ENCODE peak calls at places on chromosomes 7 and 10, in eight cellular contexts. S is left ventricle myocardium inferior; H is transverse colon; J is uterus; F is HCT116; C is CD8-positive, alpha-beta T cell; N is stomach; X is heart right ventricle. I is an unnamed sample.

GRCh38 chr10:59942556-59942955 is 36.2 kb upstream of the CCDC6 start:
- DNase-seq in S (no peak), J (no peak), N (no peak), H (no peak), X (no peak), C (no peak), F (no peak), I (no peak)

GRCh38 chr10:88059176-88059575 is 195.8 kb downstream of the PTEN start:
- DNase-seq in F (no peak), C (no peak), J (no peak), X (no peak), N (no peak), S (no peak), H (no peak), I (no peak)

GRCh38 chr10:55746002-55746401 is 615.1 kb downstream of the ZWINT start:
- DNase-seq in N (no peak), H (no peak), X (no peak), S (no peak), J (no peak), C (no peak), F (no peak), I (no peak)

GRCh38 chr7:26083113-26083512 is 68.9 kb upstream of the NFE2L3 start:
- DNase-seq in S (no peak), N (no peak), J (no peak), H (no peak), X (no peak), F (no peak), C (no peak), I (no peak)

GRCh38 chr7:151199196-151199874 is 11.0 kb downstream of the H2BK1 start:
- DNase-seq in J (no peak), X (no peak), C (no peak), N (no peak), F (no peak), S (no peak), H (no peak), I (no peak)

GRCh38 chr10:80407836-80408197 is 534 bp upstream of the PRXL2A start:
- DNase-seq in C (no peak), F (peak; percentile 37), H (peak; percentile 48), J (no peak), X (no peak), N (no peak), S (no peak), I (no peak)

GRCh38 chr7:48183370-48183743 is 12.1 kb downstream of the ABCA13 start:
- DNase-seq in J (no peak), C (no peak), F (no peak), N (no peak), H (no peak), X (no peak), S (no peak), I (no peak)

GRCh38 chr7:100963386-100963785 is 6.0 kb upstream of the MUC12 start:
- DNase-seq in S (no peak), N (no peak), F (no peak), H (no peak), X (no peak), J (no peak), C (no peak), I (no peak)

GRCh38 chr7:13827716-13828115 is 161.8 kb downstream of the ETV1 start:
- DNase-seq in S (no peak), C (no peak), X (no peak), J (no peak), F (no peak), N (no peak), H (no peak), I (no peak)

GRCh38 chr10:74743401-74743800 is 83.0 kb upstream of the KAT6B start:
- DNase-seq in F (no peak), J (no peak), S (no peak), N (no peak), C (no peak), X (no peak), H (no peak), I (no peak)

DNA sequence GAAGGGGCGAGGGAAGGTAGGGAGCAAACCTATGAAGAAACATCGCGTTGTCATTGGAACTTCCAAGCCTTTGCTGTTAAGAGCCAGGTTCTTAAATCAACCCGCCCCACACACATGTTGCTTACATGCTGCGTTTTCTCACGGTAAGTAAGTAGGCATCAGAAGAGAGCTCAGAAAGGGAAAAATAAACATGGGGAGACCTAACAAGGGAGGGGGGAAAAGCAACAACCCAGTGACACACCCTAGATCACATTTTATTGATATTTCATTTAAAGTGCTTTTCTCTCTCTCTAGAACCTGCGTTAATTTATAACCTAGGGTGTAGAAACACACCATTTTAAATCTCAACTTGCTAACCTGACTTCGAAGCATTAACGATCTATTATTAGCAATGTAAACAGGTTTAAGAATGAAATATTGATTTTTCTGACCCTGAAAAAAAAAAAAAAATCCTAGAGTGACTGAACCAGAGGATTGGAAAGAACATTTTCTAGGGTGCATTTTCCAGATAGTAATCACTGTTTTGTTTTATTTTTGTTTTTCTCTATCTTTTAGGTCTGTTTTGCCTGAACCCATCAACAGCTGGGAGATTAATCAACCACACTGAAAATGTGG is 3.2 kb downstream of the HOXA2 start:
- DNase-seq in S (no peak), N (no peak), X (no peak), H (no peak), F (no peak), C (no peak), J (no peak), I (no peak)
- H3K4me3 ChIP-seq in S (peak overlapping the region; percentile 71), N (peak overlapping the region; percentile 69), X (no peak overlapping the region), H (peak overlapping the region; percentile 2), F (no peak overlapping the region), C (no peak overlapping the region), J (peak overlapping the region; percentile 22), I (no peak overlapping the region)

GRCh38 chr10:109895848-109896247 is 27.5 kb downstream of the XPNPEP1 start:
- DNase-seq in X (no peak), F (no peak), J (no peak), C (no peak), H (no peak), S (no peak), N (no peak), I (no peak)
- H3K36me3 ChIP-seq in X (peaks cover 4% of the 10 kb centered on the region), F (peaks cover 9% of the 10 kb centered on the region), J (no peaks in the 10 kb centered on the region), C (peaks cover 4% of the 10 kb centered on the region), H (no peaks in the 10 kb centered on the region), S (peaks cover 7% of the 10 kb centered on the region), N (peaks cover 13% of the 10 kb centered on the region), I (no peaks in the 10 kb centered on the region)

DNA sequence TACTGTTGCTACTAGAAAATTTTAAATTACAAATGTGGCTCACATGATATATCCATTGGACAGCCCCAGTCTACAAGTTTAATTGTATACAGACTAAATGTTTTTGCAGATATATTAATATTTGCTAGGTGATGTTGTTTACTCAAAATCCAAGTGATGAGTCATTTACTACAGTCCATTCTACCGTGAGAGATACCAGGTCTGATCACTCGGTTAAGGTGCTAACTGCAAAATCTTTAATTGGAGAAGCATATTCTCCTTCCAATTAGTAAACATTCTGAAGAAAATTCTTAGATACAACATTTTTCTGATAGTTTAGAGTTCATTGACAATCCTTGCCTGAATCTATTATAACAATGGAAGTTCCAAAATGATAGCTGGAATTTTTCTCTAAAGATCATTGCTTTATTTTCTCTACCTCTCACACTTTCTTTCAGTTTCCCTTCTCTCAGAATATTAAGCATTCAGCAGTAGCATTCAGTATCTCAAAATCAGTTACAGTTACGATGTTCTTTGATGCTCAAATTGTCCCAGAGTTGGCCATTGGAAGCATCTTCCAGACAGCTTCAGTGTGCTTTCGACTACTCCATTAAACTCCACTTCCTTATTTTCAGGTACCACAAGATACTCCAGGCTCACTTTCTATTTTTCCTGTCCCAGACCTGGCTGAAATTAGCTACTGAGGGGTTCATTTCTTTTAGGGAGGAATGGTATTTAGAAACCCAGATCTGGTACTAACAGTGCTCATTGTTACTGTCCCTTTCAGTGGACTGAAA is 2.3 kb downstream of the ABCB1 start:
- DNase-seq in N (no peak), X (no peak), H (no peak), C (no peak), J (no peak), F (no peak), S (no peak), I (no peak)
- H3K4me1 ChIP-seq in N (peaks cover 5% of the 10 kb centered on the region), X (no peaks in the 10 kb centered on the region), H (peaks cover 39% of the 10 kb centered on the region), C (peaks cover 20% of the 10 kb centered on the region), J (no peaks in the 10 kb centered on the region), F (no peaks in the 10 kb centered on the region), S (peaks cover 16% of the 10 kb centered on the region), I (no peaks in the 10 kb centered on the region)

GRCh38 chr10:124450783-124451057 is 885 bp upstream of the NKX1-2 start:
- DNase-seq in F (no peak), N (no peak), C (no peak), J (no peak), X (no peak), S (no peak), H (no peak), I (no peak)
- H3K4me3 ChIP-seq in F (no peak overlapping the region), N (no peak overlapping the region), C (no peak overlapping the region), J (no peak overlapping the region), X (no peak overlapping the region), S (no peak overlapping the region), H (no peak overlapping the region), I (no peak overlapping the region)

GRCh38 chr7:587769-588168 is 68.1 kb upstream of the PDGFA start:
- DNase-seq in F (no peak), S (no peak), C (no peak), X (peak; percentile 48), N (no peak), J (no peak), H (no peak), I (no peak)

GRCh38 chr7:591856-592628 is 72.4 kb upstream of the PDGFA start:
- DNase-seq in C (no peak), N (no peak), X (no peak), S (no peak), J (no peak), H (no peak), F (no peak), I (no peak)

GRCh38 chr7:589781-590575 is 70.3 kb upstream of the PDGFA start:
- DNase-seq in N (no peak), J (no peak), C (no peak), F (no peak), H (no peak), X (no peak), S (no peak), I (no peak)

GRCh38 chr7:593324-594115 is 73.9 kb upstream of the PDGFA start:
- DNase-seq in H (no peak), S (no peak), N (no peak), C (no peak), J (no peak), F (no peak), X (peak; percentile 33), I (no peak)

DNA sequence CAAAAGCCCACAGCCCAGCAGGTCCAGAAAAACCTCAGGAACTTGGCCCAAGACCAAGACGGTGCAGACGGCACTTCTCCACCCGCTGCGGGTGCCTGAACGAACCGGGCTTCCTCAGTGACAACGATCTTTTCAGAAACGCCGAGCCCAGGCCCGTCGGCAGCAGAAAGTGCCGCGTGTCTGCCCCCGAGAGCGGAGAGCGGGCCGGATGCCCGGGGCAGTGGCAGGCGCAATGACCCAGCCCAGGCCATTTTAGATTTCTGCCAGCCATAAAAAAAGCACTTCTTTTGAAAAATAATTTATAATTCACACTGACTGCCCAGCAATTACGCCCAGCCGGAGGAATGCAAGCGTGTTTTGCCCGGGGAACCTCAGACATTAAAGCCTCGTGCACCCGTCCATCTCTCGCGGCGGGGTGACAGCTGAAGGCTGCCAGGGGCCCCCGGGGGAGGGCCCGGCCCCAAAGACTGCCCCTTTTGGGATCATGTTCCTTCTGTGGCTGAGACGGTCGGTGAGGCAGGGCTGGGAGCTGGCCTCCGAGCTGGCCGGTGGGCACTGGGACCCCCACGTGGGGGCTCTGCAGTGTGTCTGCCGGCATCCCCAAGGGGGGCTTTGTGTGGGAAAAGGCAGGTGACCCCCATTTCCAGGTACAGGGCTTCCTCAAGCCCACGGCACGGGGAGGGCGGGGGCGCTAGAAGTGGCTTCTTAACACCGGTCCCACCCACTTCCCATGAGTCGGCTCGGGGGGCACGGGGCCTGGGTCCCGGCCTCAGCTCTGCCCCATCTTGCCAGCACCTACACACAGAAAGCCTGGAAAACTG is 71.3 kb upstream of the PDGFA start:
- DNase-seq in J (peak; percentile 64), F (no peak), H (no peak), X (peak; percentile 29), C (no peak), N (no peak), S (no peak), I (no peak)
- H3K36me3 ChIP-seq in J (no peaks in the 10 kb centered on the region), F (no peaks in the 10 kb centered on the region), H (no peaks in the 10 kb centered on the region), X (no peaks in the 10 kb centered on the region), C (no peaks in the 10 kb centered on the region), N (peaks cover 11% of the 10 kb centered on the region), S (peaks cover 3% of the 10 kb centered on the region), I (peaks cover 14% of the 10 kb centered on the region)

I was measured in iPS DF 6.9.